ENCODE peak calls at places on chromosomes 12 and 14, in six cellular contexts. M is mesendoderm; V is stimulated activated CD4-positive, alpha-beta T cell treated with anti-CD3 and anti-CD28 coated beads, Interleukin-1b, Interleukin-23, amount 100 ng/mL, for 48 hours; T is lower leg skin; L is MCF 10A; D is astrocyte. J is an unnamed sample.
A peak's percentile ranks its signal among the peaks of the same experiment; 100 is the strongest.

GRCh38 chr14:90368946-90369721 is 27.7 kb upstream of the CALM1 start:
- DNase-seq in M (no peak), V (no peak), T (no peak), L (peak; percentile 21), D (peak; percentile 10), J (peak; percentile 45)

GRCh38 chr14:36767603-36768281 is 106.1 kb downstream of the PAX9 start:
- DNase-seq in M (peak; percentile 97), V (no peak), T (no peak), L (peak; percentile 55), D (peak; percentile 31), J (no peak)

GRCh38 chr12:15049456-15050153 is 76.8 kb downstream of the PDE6H start:
- DNase-seq in M (no peak), V (no peak), T (no peak), L (no peak), D (no peak), J (no peak)

GRCh38 chr12:1634590-1635191 is 5.7 kb downstream of the WNT5B start:
- DNase-seq in M (peak; percentile 88), V (peak; percentile 54), T (peak; percentile 57), L (peak; percentile 77), D (peak; percentile 36), J (peak; percentile 47)

GRCh38 chr12:53207042-53207441 is at the start of gene ITGB7:
- DNase-seq in M (no peak), V (peak; percentile 63), T (no peak), L (no peak), D (no peak), J (peak; percentile 50)

GRCh38 chr12:3896851-3897351 is 23.7 kb upstream of the PARP11 start:
- DNase-seq in M (peak; percentile 14), V (no peak), T (peak; percentile 19), L (no peak), D (no peak), J (no peak)

GRCh38 chr12:105020241-105020962 is 34.3 kb downstream of the NOPCHAP1 start:
- DNase-seq in M (peak; percentile 6), V (no peak), T (no peak), L (no peak), D (no peak), J (no peak)

GRCh38 chr12:115648463-115648862 is 629.0 kb downstream of the MED13L start:
- DNase-seq in M (no peak), V (no peak), T (no peak), L (peak; percentile 8), D (no peak), J (no peak)

GRCh38 chr12:86367137-86367536 is 110.9 kb upstream of the MGAT4C start:
- DNase-seq in M (peak; percentile 12), V (no peak), T (no peak), L (no peak), D (no peak), J (no peak)

GRCh38 chr12:65594373-65594772 is 229.9 kb upstream of the HMGA2 start:
- DNase-seq in M (peak; percentile 65), V (no peak), T (no peak), L (no peak), D (no peak), J (no peak)

GRCh38 chr14:103104654-103105511 is 10.4 kb downstream of the EXOC3L4 start:
- DNase-seq in M (peak; percentile 67), V (peak; percentile 55), T (no peak), L (peak; percentile 59), D (peak; percentile 41), J (peak; percentile 53)

GRCh38 chr12:119008691-119009221 is 27.4 kb downstream of the SRRM4 start:
- DNase-seq in M (no peak), V (no peak), T (no peak), L (no peak), D (no peak), J (no peak)

GRCh38 chr14:51616724-51617409 is 34.8 kb upstream of the FRMD6 start:
- DNase-seq in M (no peak), V (no peak), T (peak; percentile 26), L (peak; percentile 90), D (peak; percentile 97), J (no peak)

J was measured in immature natural killer cell.